ENCODE peak calls at places on chromosomes 11 and 22, in eight cellular contexts. E is foreskin fibroblast, G is PC-9, T is heart left ventricle, M is sigmoid colon, F is fibroblast of villous mesenchyme, B is HCT116, P is progenitor cell of endocrine pancreas. O is an unnamed sample.

GRCh38 chr11:67318239-67318555 is 14.9 kb downstream of the SSH3 start:
- DNase-seq in B (no peak), P (no peak), M (no peak), G (no peak), F (no peak), E (no peak), T (no peak), O (no peak)

GRCh38 chr11:5242933-5243844 is 6.5 kb downstream of the HBG1 start:
- DNase-seq in B (no peak), F (no peak), P (no peak), G (no peak), E (no peak), T (no peak), M (no peak), O (no peak)

GRCh38 chr11:34185926-34186841 is 80.8 kb downstream of the NAT10 start:
- DNase-seq in B (no peak), P (no peak), G (no peak), F (no peak), E (no peak), M (no peak), T (no peak), O (peak)

GRCh38 chr11:128512478-128513127 is 74.8 kb downstream of the ETS1 start:
- DNase-seq in E (no peak), F (no peak), P (no peak), G (no peak), T (no peak), B (no peak), M (no peak), O (no peak)

GRCh38 chr11:62954478-62954877 is 30.3 kb downstream of the SLC22A6 start:
- DNase-seq in P (no peak), M (no peak), E (no peak), B (no peak), T (no peak), F (no peak), G (no peak), O (no peak)

GRCh38 chr11:121419839-121420238 is 32.3 kb upstream of the SORL1 start:
- DNase-seq in M (no peak), T (no peak), P (no peak), G (no peak), E (no peak), F (no peak), B (no peak), O (no peak)

GRCh38 chr11:68432874-68433273 is 27.7 kb upstream of the PPP6R3 start:
- DNase-seq in B (no peak), E (no peak), P (no peak), M (no peak), F (no peak), T (no peak), G (no peak), O (no peak)

GRCh38 chr22:19046719-19047609 is 75.2 kb downstream of the DGCR2 start:
- DNase-seq in F (no peak), G (no peak), T (no peak), E (no peak), B (no peak), M (no peak), P (no peak), O (no peak)

GRCh38 chr11:93727985-93728791 is 13.1 kb downstream of the TAF1D start:
- DNase-seq in G (no peak), P (no peak), M (no peak), B (no peak), T (no peak), F (peak), E (peak), O (no peak)

DNA sequence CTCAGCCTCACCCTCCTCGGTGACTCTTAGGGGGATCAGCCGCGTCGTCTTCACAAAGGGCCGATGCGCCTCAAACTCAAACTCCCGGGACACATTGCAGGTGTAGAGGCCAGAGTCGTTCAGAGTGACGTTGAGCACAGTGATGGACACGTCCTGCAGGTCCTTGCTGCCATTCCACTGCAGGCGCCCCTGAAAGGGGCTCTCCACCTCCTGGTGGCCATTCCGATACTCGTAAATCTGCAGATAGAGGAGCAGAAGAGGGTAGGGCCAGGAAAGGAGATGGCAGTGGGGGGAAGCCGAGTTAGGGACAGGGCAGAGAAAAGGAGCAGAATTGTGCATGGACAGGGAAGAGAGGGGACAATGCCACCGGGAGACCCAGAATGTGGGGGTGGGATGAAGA is 12.0 kb downstream of the SCN3B start:
- DNase-seq in T (no peak), P (no peak), B (no peak), M (no peak), G (no peak), F (no peak), E (no peak), O (no peak)
- TF ChIP-seq CTCF in T (no peak), P (peak), B (no peak), M (no peak), G (no peak), F (no peak), E (no peak), O (no peak)

DNA sequence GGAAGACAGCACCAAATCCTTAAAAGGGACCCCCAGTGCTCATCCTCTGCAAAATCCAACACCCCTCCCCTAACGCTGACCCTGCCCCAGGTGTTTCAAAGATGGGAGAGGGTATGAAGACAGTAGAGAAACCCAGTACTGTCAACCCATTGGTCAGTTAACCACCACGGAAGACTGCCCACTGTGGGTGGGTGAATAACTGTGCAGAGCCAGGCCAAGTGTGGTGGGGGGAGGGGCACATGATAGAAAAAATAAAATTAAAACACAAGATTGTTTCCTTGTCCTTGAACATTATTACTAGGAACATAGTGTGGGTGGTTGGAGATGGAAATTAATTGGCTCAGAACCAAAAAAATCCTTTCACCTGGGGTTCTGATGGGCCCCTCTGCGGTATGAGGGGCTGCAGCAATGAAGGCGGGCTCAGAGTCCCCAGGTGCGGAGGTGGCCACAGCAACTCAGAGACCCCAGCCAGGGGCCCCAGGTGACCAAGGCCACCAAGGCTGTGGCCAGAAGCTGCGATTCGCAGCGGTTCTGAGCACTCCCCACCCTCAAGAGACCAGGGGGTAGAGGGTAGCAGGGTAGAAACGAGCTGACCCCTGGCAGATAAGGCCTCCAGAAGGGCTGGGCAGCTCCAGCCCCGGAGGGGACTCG is 1.1 kb downstream of the TNKS1BP1 start:
- DNase-seq in M (no peak), F (no peak), B (no peak), E (no peak), T (no peak), G (no peak), P (no peak), O (no peak)
- TF ChIP-seq CTCF in M (no peak), F (peak), B (peak), E (peak), T (no peak), G (no peak), P (no peak), O (no peak)

GRCh38 chr11:119100246-119100959 is 1.2 kb downstream of the DPAGT1 start:
- DNase-seq in B (peak), F (peak), E (no peak), P (no peak), G (no peak), T (no peak), M (no peak), O (no peak)
- TF ChIP-seq CTCF in B (peak), F (peak), E (peak), P (peak), G (peak), T (no peak), M (no peak), O (no peak)

GRCh38 chr22:36796629-36797175 is 20.1 kb downstream of the PVALB start:
- DNase-seq in F (no peak), G (no peak), P (no peak), T (no peak), E (no peak), B (no peak), M (no peak), O (no peak)
- TF ChIP-seq CTCF in F (no peak), G (no peak), P (no peak), T (no peak), E (no peak), B (no peak), M (no peak), O (no peak)